ENCODE peak calls at places on chromosomes 3 and 15, in four cellular contexts. X is suprapubic skin, V is K562, H is stomach. L is an unnamed sample.

GRCh38 chr15:90780916-90781315 is 63.8 kb downstream of the BLM start:
- DNase-seq in X (no peak), V (no peak), H (no peak), L (no peak)

GRCh38 chr3:127079211-127079610 is 96.3 kb downstream of the PLXNA1 start:
- DNase-seq in X (no peak), V (no peak), H (no peak), L (no peak)

GRCh38 chr15:68635142-68635541 is 56.3 kb downstream of the CORO2B start:
- DNase-seq in X (no peak), V (no peak), H (no peak), L (no peak)

GRCh38 chr3:124266517-124266916 is 274.6 kb upstream of the ROPN1 start:
- DNase-seq in X (no peak), V (no peak), H (no peak), L (no peak)

GRCh38 chr3:65714138-65714537 is 324.6 kb downstream of the MAGI1 start:
- DNase-seq in X (no peak), V (no peak), H (no peak), L (no peak)

GRCh38 chr15:82830427-82831173 is 21.2 kb downstream of the WHAMM start:
- DNase-seq in X (no peak), V (no peak), H (no peak), L (no peak)

GRCh38 chr3:45464336-45464809 is 76.0 kb downstream of the LARS2 start:
- DNase-seq in X (no peak), V (peak), H (no peak), L (peak)

GRCh38 chr3:155382396-155383042 is 89.0 kb upstream of the STRIT1 start:
- DNase-seq in X (no peak), V (peak), H (peak), L (peak)

GRCh38 chr3:13288732-13289718 is 131.1 kb downstream of the NUP210 start:
- DNase-seq in X (no peak), V (no peak), H (no peak), L (no peak)

GRCh38 chr3:181713300-181713647 is 1.5 kb downstream of the SOX2 start:
- DNase-seq in X (no peak), V (no peak), H (no peak), L (no peak)

GRCh38 chr3:181712190-181712504 is 422 bp downstream of the SOX2 start:
- DNase-seq in X (no peak), V (no peak), H (no peak), L (no peak)

GRCh38 chr3:181712505-181713299 is 977 bp downstream of the SOX2 start:
- DNase-seq in X (no peak), V (no peak), H (peak), L (no peak)

GRCh38 chr3:181715601-181716340 is 4.0 kb downstream of the SOX2 start:
- DNase-seq in X (no peak), V (no peak), H (no peak), L (no peak)

DNA sequence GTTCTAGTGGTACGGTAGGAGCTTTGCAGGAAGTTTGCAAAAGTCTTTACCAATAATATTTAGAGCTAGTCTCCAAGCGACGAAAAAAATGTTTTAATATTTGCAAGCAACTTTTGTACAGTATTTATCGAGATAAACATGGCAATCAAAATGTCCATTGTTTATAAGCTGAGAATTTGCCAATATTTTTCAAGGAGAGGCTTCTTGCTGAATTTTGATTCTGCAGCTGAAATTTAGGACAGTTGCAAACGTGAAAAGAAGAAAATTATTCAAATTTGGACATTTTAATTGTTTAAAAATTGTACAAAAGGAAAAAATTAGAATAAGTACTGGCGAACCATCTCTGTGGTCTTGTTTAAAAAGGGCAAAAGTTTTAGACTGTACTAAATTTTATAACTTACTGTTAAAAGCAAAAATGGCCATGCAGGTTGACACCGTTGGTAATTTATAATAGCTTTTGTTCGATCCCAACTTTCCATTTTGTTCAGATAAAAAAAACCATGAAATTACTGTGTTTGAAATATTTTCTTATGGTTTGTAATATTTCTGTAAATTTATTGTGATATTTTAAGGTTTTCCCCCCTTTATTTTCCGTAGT is 2.0 kb downstream of the SOX2 start:
- DNase-seq in X (no peak), V (no peak), H (no peak), L (no peak)
- H3K4me3 ChIP-seq in X (peak), V (no peak), H (peak), L (no peak)

DNA sequence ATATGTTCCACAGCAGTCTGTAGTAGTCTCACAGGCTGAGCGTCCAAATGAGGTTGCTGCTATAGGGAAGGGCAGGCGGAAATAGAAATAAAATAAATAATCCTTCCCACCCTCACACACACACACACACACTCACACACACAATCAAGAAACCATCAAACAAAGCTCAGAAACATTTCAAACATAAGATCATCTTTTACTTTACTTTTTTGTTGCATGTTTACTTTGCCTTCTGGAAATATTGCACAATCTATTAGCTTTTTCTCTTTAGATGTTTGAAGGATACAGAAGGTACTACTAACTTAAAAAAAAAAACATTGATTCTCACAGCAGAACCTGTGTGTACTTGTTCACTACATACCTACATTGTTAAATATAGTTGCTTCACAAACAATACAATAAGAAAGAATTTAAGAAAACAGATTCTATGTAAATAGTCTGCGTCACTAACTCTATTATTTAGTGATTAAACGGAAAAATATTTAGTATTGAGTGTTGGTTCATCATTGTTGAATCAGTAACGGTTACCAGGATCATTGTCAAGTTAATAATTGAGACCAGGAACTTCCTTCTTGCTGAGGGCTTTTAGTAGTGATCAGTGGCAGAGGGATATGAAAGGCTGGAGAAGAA is 20.5 kb downstream of the ALCAM start:
- DNase-seq in X (no peak), V (no peak), H (no peak), L (no peak)
- H3K27ac ChIP-seq in X (no peak), V (no peak), H (no peak), L (no peak)

DNA sequence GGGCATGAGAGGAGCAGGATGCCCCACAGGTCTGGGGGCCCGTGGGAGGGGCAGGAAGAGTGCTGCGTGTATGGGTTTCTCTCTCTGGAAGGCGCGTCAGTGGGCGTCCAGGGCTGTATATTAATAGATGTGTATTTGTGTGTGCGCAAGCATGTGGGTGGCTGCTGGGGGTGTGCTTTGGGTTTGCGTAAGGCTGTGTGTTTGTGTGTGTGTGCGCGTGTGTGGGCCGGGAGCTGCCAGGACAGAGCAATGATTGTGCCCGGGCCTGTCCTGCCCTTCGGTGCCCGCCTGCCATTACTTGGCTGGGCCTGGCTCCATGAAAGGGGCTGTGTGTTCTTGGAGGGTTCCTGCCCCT is 16.4 kb downstream of the CSPG4 start:
- DNase-seq in X (no peak), V (no peak), H (no peak), L (no peak)
- TF ChIP-seq EP300 in X (no peak), V (no peak), H (peak), L (no peak)

GRCh38 chr3:64559658-64560057 is 128.1 kb downstream of the ADAMTS9 start:
- DNase-seq in X (no peak), V (no peak), H (no peak), L (no peak)

GRCh38 chr3:64560802-64561502 is 126.8 kb downstream of the ADAMTS9 start:
- DNase-seq in X (no peak), V (no peak), H (no peak), L (no peak)

GRCh38 chr3:64563776-64564175 is 124.0 kb downstream of the ADAMTS9 start:
- DNase-seq in X (no peak), V (no peak), H (no peak), L (no peak)

GRCh38 chr3:64561503-64561810 is 126.3 kb downstream of the ADAMTS9 start:
- DNase-seq in X (no peak), V (no peak), H (no peak), L (no peak)
- H3K4me3 ChIP-seq in X (peak), V (no peak), H (no peak), L (no peak)

DNA sequence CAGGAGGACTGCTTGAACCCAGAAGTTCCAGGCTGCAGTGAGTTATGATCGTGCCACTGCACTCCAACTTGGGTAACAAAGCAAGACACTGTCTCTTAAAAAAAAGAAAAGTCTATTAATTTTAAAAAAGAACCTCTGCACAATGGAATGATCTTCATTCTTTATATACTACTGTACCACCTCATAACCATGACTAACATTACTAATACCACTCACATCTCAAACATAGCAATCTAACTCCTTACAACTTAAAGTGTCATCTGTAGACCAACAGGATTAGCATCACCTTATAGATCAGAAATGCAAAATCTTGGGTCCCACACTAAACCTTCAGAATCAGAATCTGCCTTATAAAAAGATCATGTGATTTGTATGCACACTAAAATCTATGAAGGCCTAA is 48.8 kb upstream of the MAP4 start:
- DNase-seq in X (no peak), V (no peak), H (no peak), L (no peak)
- H3K27ac ChIP-seq in X (no peak), V (no peak), H (no peak), L (no peak)

DNA sequence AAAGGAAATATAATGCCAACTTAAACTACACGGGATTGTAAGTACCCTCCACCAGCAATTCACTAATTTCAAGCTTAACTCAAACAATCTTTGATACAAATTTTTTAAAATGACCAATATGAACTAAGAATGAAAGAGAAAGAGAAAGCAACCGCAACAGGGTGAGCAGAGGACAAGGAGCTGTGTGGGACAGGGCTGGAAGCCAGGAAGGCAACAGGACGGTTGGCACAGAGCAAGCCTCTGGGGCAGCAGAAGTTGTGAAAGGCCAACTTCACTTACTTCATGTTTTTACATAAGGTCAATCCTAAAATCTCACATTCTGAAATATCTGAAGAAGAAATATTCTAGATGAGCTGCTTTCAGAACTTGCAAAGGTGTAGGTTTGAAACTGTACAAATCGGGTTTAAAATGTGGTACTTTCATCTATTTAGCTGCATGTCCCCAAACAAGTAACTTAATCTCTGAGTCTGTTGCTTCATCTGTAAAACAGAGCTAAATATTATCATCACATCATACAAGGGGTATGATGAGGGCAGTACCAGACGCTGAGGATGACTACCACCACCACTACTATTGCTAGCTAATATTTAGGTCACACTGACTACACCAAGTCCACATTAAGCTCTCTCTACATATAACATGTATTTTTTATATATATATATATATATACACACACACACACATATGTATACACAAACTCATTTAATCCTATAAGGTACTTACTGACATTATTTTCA is 101.7 kb downstream of the IGSF11 start:
- DNase-seq in X (no peak), V (no peak), H (peak), L (no peak)
- TF ChIP-seq EP300 in X (no peak), V (no peak), H (no peak), L (no peak)

L was measured in transverse colon.